ENCODE peak calls at places on chromosome X, in seven cellular contexts. D is fibroblast of the aortic adventitia; A is fibroblast of villous mesenchyme; X is sigmoid colon; S is WERI-Rb-1; O is CD8-positive, alpha-beta T cell; F is tibial nerve. P is an unnamed sample.
A peak's percentile ranks its signal among the peaks of the same experiment; 100 is the strongest.

GRCh38 chrX:29241831-29242230 is 654.6 kb downstream of the IL1RAPL1 start:
- DNase-seq in D (no peak), A (peak; percentile 6), X (no peak), S (no peak), O (no peak), F (no peak), P (no peak)

GRCh38 chrX:93319604-93320003 is 353.8 kb downstream of the NAP1L3 start:
- DNase-seq in D (no peak), A (no peak), X (no peak), S (no peak), O (no peak), F (no peak), P (no peak)

GRCh38 chrX:136046295-136046894 is 61.2 kb downstream of the SLC9A6 start:
- DNase-seq in D (peak; percentile 70), A (peak; percentile 87), X (no peak), S (no peak), O (no peak), F (no peak), P (no peak)

GRCh38 chrX:139930923-139931645 is 1.8 kb downstream of the ATP11C start:
- DNase-seq in D (peak; percentile 24), A (peak; percentile 11), X (peak; percentile 63), S (no peak), O (no peak), F (no peak), P (no peak)

GRCh38 chrX:47651043-47651905 is 911 bp upstream of the ELK1 start:
- DNase-seq in D (no peak), A (no peak), X (no peak), S (no peak), O (no peak), F (no peak), P (no peak)

GRCh38 chrX:37783284-37783683 is 3.4 kb downstream of the CYBB start:
- DNase-seq in D (no peak), A (no peak), X (no peak), S (no peak), O (no peak), F (no peak), P (no peak)

GRCh38 chrX:130874751-130875150 is 28.3 kb downstream of the ENOX2 start:
- DNase-seq in D (peak; percentile 39), A (no peak), X (no peak), S (no peak), O (no peak), F (no peak), P (no peak)

GRCh38 chrX:63920875-63921274 is 135.9 kb upstream of the ARHGEF9 start:
- DNase-seq in D (no peak), A (no peak), X (no peak), S (no peak), O (no peak), F (no peak), P (no peak)

GRCh38 chrX:485368-485767 is 98.7 kb upstream of the PPP2R3B start:
- DNase-seq in D (no peak), A (no peak), X (no peak), S (no peak), O (no peak), F (no peak), P (no peak)

GRCh38 chrX:97380200-97380599 is 496.5 kb downstream of the RPA4 start:
- DNase-seq in D (no peak), A (no peak), X (no peak), S (no peak), O (no peak), F (no peak), P (no peak)

GRCh38 chrX:79161655-79162054 is 17.2 kb downstream of the GPR174 start:
- DNase-seq in D (no peak), A (no peak), X (no peak), S (no peak), O (peak; percentile 69), F (no peak), P (no peak)

GRCh38 chrX:154806837-154807501 is 1.7 kb upstream of the MPP1 start:
- DNase-seq in D (no peak), A (no peak), X (no peak), S (no peak), O (no peak), F (no peak), P (no peak)

GRCh38 chrX:54810532-54810931 is 3.0 kb downstream of the MAGED2 start:
- DNase-seq in D (no peak), A (no peak), X (no peak), S (no peak), O (no peak), F (no peak), P (no peak)

GRCh38 chrX:42606591-42606990 is 171.4 kb downstream of the PPP1R2C start:
- DNase-seq in D (no peak), A (no peak), X (no peak), S (no peak), O (no peak), F (no peak), P (no peak)

GRCh38 chrX:56793112-56793430 is 64.0 kb downstream of the NBDY start:
- DNase-seq in D (no peak), A (no peak), X (peak; percentile 41), S (no peak), O (no peak), F (no peak), P (no peak)

GRCh38 chrX:134115270-134115669 is 121.7 kb upstream of the CCDC160 start:
- DNase-seq in D (no peak), A (no peak), X (no peak), S (no peak), O (no peak), F (no peak), P (no peak)

GRCh38 chrX:81301877-81302276 is 100.0 kb downstream of the SH3BGRL start:
- DNase-seq in D (peak; percentile 14), A (no peak), X (no peak), S (no peak), O (no peak), F (no peak), P (no peak)

GRCh38 chrX:14546190-14546589 is 16.9 kb downstream of the GLRA2 start:
- DNase-seq in D (no peak), A (no peak), X (no peak), S (no peak), O (no peak), F (no peak), P (no peak)

GRCh38 chrX:107894038-107894437 is 68.4 kb downstream of the MID2 start:
- DNase-seq in D (peak; percentile 51), A (peak; percentile 57), X (no peak), S (peak; percentile 19), O (no peak), F (no peak), P (no peak)

GRCh38 chrX:120769576-120770341 is 105.9 kb downstream of the CT47B1 start:
- DNase-seq in D (peak; percentile 70), A (peak; percentile 34), X (no peak), S (no peak), O (no peak), F (no peak), P (no peak)

GRCh38 chrX:63932907-63933306 is 147.9 kb upstream of the ARHGEF9 start:
- DNase-seq in D (no peak), A (no peak), X (no peak), S (no peak), O (no peak), F (no peak), P (no peak)

GRCh38 chrX:23493941-23494374 is 159.3 kb downstream of the PTCHD1 start:
- DNase-seq in D (no peak), A (peak; percentile 10), X (no peak), S (no peak), O (no peak), F (no peak), P (no peak)

GRCh38 chrX:70554081-70554480 is 109.4 kb downstream of the DLG3 start:
- DNase-seq in D (peak; percentile 69), A (peak; percentile 49), X (no peak), S (no peak), O (no peak), F (no peak), P (no peak)

GRCh38 chrX:70013483-70014222 is 36.1 kb downstream of the AWAT2 start:
- DNase-seq in D (peak; percentile 45), A (no peak), X (no peak), S (peak; percentile 70), O (no peak), F (no peak), P (no peak)

GRCh38 chrX:53440631-53441517 is 6.7 kb upstream of the HSD17B10 start:
- DNase-seq in D (peak; percentile 69), A (peak; percentile 79), X (peak; percentile 92), S (no peak), O (peak; percentile 19), F (peak; percentile 59), P (no peak)

DNA sequence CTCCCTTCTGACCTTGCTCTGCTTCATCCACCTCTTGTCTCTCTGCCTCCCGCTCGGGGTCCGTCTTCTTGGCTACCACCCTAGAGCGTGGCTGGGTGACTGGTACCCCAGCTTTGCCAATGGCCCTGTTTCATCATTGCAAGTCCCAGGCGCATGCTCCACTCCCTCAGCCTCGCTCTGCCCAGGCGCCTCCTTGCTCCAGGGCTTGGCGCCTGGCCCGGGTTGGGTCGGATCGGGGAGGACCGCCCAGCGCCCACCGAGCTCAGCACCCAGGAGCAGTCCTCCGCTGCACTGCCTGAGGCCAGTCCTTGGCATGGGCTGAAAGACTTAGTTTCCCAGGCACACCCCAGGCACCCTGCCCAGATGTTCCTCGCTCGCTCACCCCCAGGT is 577 bp downstream of the BGN start:
- DNase-seq in D (peak; percentile 66), A (peak; percentile 22), X (no peak), S (no peak), O (no peak), F (no peak), P (no peak)
- TF ChIP-seq CTCF in D (no peak), A (no peak), X (peak; percentile 17), S (no peak), O (no peak), F (no peak), P (no peak)

GRCh38 chrX:40570346-40571093 is 10.2 kb upstream of the ATP6AP2 start:
- DNase-seq in D (no peak), A (no peak), X (no peak), S (no peak), O (no peak), F (no peak), P (no peak)
- TF ChIP-seq CTCF in D (no peak), A (no peak), X (no peak), S (no peak), O (no peak), F (no peak), P (no peak)

GRCh38 chrX:12080265-12080664 is 58.0 kb upstream of the FRMPD4 start:
- DNase-seq in D (peak; percentile 69), A (peak; percentile 53), X (no peak), S (peak; percentile 8), O (no peak), F (no peak), P (no peak)
- TF ChIP-seq CTCF in D (peak; percentile 57), A (peak; percentile 59), X (peak; percentile 25), S (peak; percentile 58), O (no peak), F (no peak), P (no peak)

GRCh38 chrX:18934708-18935107 is 49.2 kb downstream of the PHKA2 start:
- DNase-seq in D (no peak), A (no peak), X (no peak), S (no peak), O (no peak), F (no peak), P (no peak)

GRCh38 chrX:18935893-18936292 is 48.0 kb downstream of the PHKA2 start:
- DNase-seq in D (no peak), A (no peak), X (no peak), S (no peak), O (no peak), F (no peak), P (no peak)

GRCh38 chrX:18929775-18930174 is 54.1 kb downstream of the PHKA2 start:
- DNase-seq in D (no peak), A (no peak), X (peak; percentile 18), S (no peak), O (no peak), F (no peak), P (no peak)

GRCh38 chrX:18933611-18934010 is 50.3 kb downstream of the PHKA2 start:
- DNase-seq in D (no peak), A (no peak), X (no peak), S (no peak), O (no peak), F (no peak), P (no peak)

GRCh38 chrX:18931972-18932371 is 51.9 kb downstream of the PHKA2 start:
- DNase-seq in D (peak; percentile 41), A (peak; percentile 38), X (no peak), S (peak; percentile 28), O (no peak), F (no peak), P (no peak)
- TF ChIP-seq CTCF in D (peak; percentile 41), A (peak; percentile 50), X (no peak), S (peak; percentile 62), O (no peak), F (no peak), P (no peak)